ENCODE peak calls at places on chromosomes 4 and X, in four cellular contexts. W, M, O and L are unnamed samples.

GRCh38 chr4:20181926-20182325 is 69.8 kb upstream of the SLIT2 start:
- ATAC-seq in M (no peak), O (no peak), W (no peak), L (no peak)

GRCh38 chr4:119233750-119234149 is 21.2 kb downstream of the USP53 start:
- ATAC-seq in M (peak; percentile 54), O (peak; percentile 51), W (peak; percentile 44), L (peak; percentile 3)

GRCh38 chr4:140089216-140089615 is 64.8 kb downstream of the MAML3 start:
- ATAC-seq in M (no peak), O (no peak), W (no peak), L (no peak)

GRCh38 chrX:21779095-21779494 is 21.2 kb upstream of the SMPX start:
- ATAC-seq in O (no peak), W (no peak), M (peak; percentile 78), L (no peak)

GRCh38 chr4:111303806-111304205 is 680.9 kb upstream of the PITX2 start:
- ATAC-seq in O (no peak), W (no peak), M (no peak), L (no peak)

GRCh38 chrX:48045410-48046311 is 25.8 kb downstream of the ZNF630 start:
- ATAC-seq in O (peak; percentile 25), W (no peak), M (peak; percentile 86), L (peak; percentile 67)

GRCh38 chr4:185738038-185738552 is 73.9 kb downstream of the SORBS2 start:
- ATAC-seq in M (no peak), W (peak; percentile 36), O (no peak), L (peak; percentile 79)

GRCh38 chr4:71241467-71242401 is 97.1 kb upstream of the SLC4A4 start:
- ATAC-seq in O (peak; percentile 71), W (peak; percentile 92), M (peak; percentile 91), L (no peak)

GRCh38 chr4:105179539-105180401 is 33.1 kb downstream of the TET2 start:
- ATAC-seq in W (peak; percentile 27), M (peak; percentile 56), O (peak; percentile 70), L (no peak)

GRCh38 chr4:136336479-136336878 is 1195.8 kb downstream of the PCDH18 start:
- ATAC-seq in M (no peak), O (no peak), W (peak; percentile 27), L (no peak)

GRCh38 chr4:143025111-143025704 is 159.5 kb upstream of the USP38 start:
- ATAC-seq in W (peak; percentile 51), O (peak; percentile 60), M (no peak), L (no peak)
- TF ChIP-seq CTCF in W (peak; percentile 39), O (peak; percentile 15), M (peak; percentile 29), L (peak; percentile 13)

DNA sequence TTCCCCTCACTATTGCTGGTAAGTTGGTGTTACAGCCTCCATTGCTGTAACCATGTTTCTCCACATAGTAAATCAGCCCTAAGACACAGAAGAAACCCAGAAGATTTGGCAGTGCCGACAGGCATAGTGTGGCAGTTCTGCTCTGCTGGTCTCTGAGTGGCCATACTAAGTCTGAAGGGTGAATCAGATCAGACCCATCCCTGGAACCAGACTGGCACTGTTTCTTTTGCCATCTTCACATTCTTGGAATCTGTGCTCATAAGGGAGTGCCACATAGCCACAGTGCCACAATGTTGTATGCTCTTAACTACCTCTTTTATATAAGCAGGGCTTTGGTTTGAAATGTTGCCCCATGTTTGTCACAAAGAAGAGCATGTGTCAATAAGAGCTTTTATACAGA is 128.3 kb downstream of the CBR4 start:
- ATAC-seq in M (peak; percentile 10), O (no peak), W (peak; percentile 6), L (no peak)
- H3K4me1 ChIP-seq in M (peaks cover 64% of the 10 kb centered on the region), O (no peaks in the 10 kb centered on the region), W (peaks cover 41% of the 10 kb centered on the region), L (peaks cover 32% of the 10 kb centered on the region)

DNA sequence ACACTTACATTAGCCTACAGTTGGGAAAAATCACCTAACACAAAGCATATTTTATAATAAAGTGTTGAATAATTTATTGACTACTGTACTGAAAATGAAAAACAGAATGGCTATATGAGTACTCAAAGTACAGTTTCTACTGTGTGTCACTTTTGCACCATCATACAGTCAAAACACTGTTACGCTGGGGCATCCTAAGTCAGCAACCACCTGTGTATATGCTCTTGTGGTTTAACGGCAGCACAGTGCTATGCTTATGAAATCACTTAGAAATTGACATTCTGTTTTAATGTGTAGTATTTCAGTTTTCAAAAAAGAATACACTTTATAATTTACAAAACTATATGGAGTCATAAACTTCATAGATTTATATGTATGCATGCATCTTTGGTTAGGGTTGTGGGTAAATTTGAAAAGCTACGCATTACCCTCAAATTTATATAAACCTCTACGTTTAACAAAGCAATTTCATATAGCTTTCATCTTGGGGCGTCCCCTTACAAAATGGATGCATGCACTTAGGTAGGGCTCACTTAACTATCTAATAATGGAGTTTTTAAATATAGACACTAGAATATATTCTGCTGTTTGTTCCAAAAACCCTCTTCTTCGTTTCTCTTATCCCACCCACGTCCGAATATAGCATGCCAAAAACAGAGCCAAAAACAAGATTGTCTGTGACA is 691 bp upstream of the NEIL3 start:
- ATAC-seq in W (no peak), O (peak; percentile 7), M (peak; percentile 7), L (no peak)
- TF ChIP-seq CTCF in W (no peak), O (no peak), M (no peak), L (no peak)

GRCh38 chr4:1210241-1210841 is 38.0 kb upstream of the SPON2 start:
- ATAC-seq in O (no peak), M (no peak), W (no peak), L (no peak)
- H3K4me1 ChIP-seq in O (peaks cover 19% of the 10 kb centered on the region), M (peaks cover 51% of the 10 kb centered on the region), W (peaks cover 42% of the 10 kb centered on the region), L (peaks cover 56% of the 10 kb centered on the region)

DNA sequence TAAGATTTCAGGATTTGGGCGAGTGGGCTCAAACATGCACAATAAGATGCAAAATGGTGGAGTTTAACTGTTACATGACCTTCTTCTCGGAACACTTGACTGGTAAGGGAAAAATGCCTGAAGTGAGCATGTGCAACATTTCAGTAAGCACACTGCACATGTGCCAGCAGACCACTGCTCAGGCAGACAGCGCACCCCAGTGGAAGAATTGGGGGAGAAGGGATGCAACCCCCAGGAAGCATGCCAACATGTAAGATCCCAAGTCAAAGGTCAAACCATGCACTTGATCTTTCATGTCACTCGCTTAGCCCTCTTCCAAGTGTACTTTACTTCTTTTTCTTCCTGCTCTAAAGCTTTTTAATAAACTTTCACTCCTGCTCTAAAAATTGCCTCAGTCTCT is 256.3 kb downstream of the CENPC start:
- ATAC-seq in M (no peak), O (peak; percentile 56), W (no peak), L (no peak)
- TF ChIP-seq CTCF in M (no peak), O (no peak), W (no peak), L (no peak)

DNA sequence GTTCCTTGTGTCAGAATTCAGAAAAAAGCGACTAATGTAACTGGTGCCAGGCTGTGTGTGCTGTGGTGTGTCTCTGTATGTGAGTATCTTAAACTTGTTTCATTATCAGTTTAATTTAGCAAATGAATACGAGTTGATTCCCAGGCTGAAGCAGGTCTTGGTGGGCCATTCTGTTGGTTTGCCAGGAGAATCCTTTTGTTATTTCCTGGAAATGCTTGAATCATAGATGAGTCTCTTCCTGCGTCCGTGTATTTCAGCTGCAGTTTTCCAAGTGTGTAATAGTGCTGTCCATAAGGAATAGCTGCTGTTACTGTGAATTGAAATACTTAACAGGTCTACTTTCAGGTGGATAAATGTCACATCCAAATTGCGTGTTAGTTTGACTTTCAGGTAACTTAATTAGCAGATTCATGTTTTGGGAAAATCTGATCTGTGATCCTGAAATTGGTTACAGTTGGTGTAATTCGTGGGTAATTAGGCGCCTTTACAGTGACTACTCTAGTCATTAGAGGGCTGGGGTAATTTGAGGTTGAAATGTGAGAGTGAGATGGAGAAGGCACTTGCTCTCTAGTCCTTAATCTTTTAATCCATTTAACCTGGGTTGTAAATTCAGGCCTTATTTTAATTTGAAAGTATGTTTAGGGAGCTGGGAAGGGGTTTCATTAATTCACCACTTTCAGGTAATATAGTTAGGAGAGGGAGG is 23.8 kb downstream of the TMEM131L start:
- ATAC-seq in M (no peak), W (no peak), O (no peak), L (no peak)
- H3K4me1 ChIP-seq in M (peaks cover 72% of the 10 kb centered on the region), W (peaks cover 37% of the 10 kb centered on the region), O (peaks cover 18% of the 10 kb centered on the region), L (peaks cover 6% of the 10 kb centered on the region)

GRCh38 chrX:9370888-9371287 is 94.0 kb upstream of the TBL1X start:
- ATAC-seq in W (no peak), O (no peak), M (no peak), L (peak; percentile 25)
- TF ChIP-seq CTCF in W (no peak), O (no peak), M (no peak), L (no peak)

GRCh38 chr4:152536545-152537182 is 772 bp upstream of the FBXW7 start:
- ATAC-seq in M (peak; percentile 27), O (peak; percentile 32), W (peak; percentile 44), L (peak; percentile 23)

GRCh38 chr4:152535903-152536544 is at the start of gene FBXW7:
- ATAC-seq in M (peak; percentile 96), O (peak; percentile 98), W (peak; percentile 98), L (peak; percentile 97)

GRCh38 chr4:152537881-152538280 is 2.0 kb upstream of the FBXW7 start:
- ATAC-seq in O (no peak), W (no peak), M (no peak), L (no peak)

GRCh38 chr4:152535236-152535902 is 523 bp downstream of the FBXW7 start:
- ATAC-seq in O (peak; percentile 22), M (peak; percentile 5), W (peak; percentile 22), L (peak; percentile 25)

GRCh38 chr4:152534541-152535231 is 1.2 kb downstream of the FBXW7 start:
- ATAC-seq in W (peak; percentile 4), O (peak; percentile 18), M (no peak), L (no peak)
- H3K4me1 ChIP-seq in W (peaks cover 34% of the 10 kb centered on the region), O (peaks cover 9% of the 10 kb centered on the region), M (peaks cover 66% of the 10 kb centered on the region), L (peaks cover 75% of the 10 kb centered on the region)

GRCh38 chrX:154082396-154083133 is 15.0 kb downstream of the MECP2 start:
- ATAC-seq in O (no peak), M (no peak), W (peak; percentile 70), L (peak; percentile 72)

GRCh38 chrX:154084449-154085300 is 12.8 kb downstream of the MECP2 start:
- ATAC-seq in M (no peak), O (no peak), W (no peak), L (no peak)

DNA sequence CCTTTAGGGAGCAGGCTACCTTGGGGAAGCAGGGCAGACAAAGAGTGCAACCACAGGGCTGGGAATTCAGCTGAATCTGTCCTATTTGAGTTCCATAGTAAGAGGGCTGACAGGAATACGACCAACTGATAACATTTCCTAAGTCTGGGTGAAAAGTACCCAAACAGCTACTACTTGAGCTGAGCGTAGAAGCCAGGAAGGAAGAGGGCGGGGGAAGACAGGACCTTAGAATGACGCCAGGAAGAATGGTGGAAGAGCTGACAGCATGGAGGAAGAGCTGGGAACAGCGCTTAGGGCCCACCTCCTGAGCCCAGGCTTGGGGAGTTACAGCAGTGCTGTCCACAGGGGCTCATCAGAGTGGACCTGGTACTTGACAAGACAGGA is 14.4 kb downstream of the MECP2 start:
- ATAC-seq in O (no peak), W (peak; percentile 29), M (peak; percentile 77), L (no peak)
- TF ChIP-seq CTCF in O (no peak), W (no peak), M (no peak), L (no peak)